ENCODE peak calls at places on chromosomes 12 and 14, in five cellular contexts. Z is activated CD4-positive, alpha-beta T cell treated with anti-CD3 and anti-CD28 coated beads, Interleukin-2, amount 50 U/mL, for 1 hour; I is HFF-Myc; P is germinal center; B is endothelial cell. T is an unnamed sample.

GRCh38 chr12:104197264-104197663 is 18.3 kb upstream of the TXNRD1 start:
- DNase-seq in Z (no peak), I (no peak), P (no peak), B (no peak), T (no peak)

GRCh38 chr14:104212206-104213095 is 74.1 kb downstream of the KIF26A start:
- DNase-seq in Z (no peak), I (no peak), P (no peak), B (no peak), T (no peak)

GRCh38 chr12:3750616-3751015 is 2.3 kb downstream of the CRACR2A start:
- DNase-seq in Z (no peak), I (no peak), P (no peak), B (no peak), T (no peak)

GRCh38 chr14:100084591-100084990 is 19.4 kb downstream of the EVL start:
- DNase-seq in Z (no peak), I (no peak), P (no peak), B (no peak), T (no peak)

GRCh38 chr14:32897724-32898064 is 41.0 kb upstream of the NPAS3 start:
- DNase-seq in Z (no peak), I (no peak), P (no peak), B (no peak), T (no peak)

GRCh38 chr12:122875590-122876220 is 20.2 kb downstream of the VPS37B start:
- DNase-seq in Z (no peak), I (no peak), P (no peak), B (no peak), T (no peak)

GRCh38 chr12:49304161-49304560 is 9.2 kb downstream of the PRPH start:
- DNase-seq in Z (no peak), I (peak; percentile 35), P (no peak), B (no peak), T (no peak)

GRCh38 chr12:112386726-112387125 is 4.5 kb upstream of the HECTD4 start:
- DNase-seq in Z (no peak), I (no peak), P (no peak), B (no peak), T (no peak)

GRCh38 chr12:65868133-65868705 is 43.9 kb downstream of the HMGA2 start:
- DNase-seq in Z (no peak), I (no peak), P (no peak), B (no peak), T (no peak)

GRCh38 chr14:28577187-28577586 is 189.4 kb upstream of the FOXG1 start:
- DNase-seq in Z (no peak), I (no peak), P (no peak), B (no peak), T (no peak)

GRCh38 chr12:52203126-52203921 is 11.5 kb upstream of the KRT80 start:
- DNase-seq in Z (no peak), I (peak; percentile 69), P (no peak), B (no peak), T (no peak)

GRCh38 chr12:19282133-19282532 is 152.6 kb downstream of the PLEKHA5 start:
- DNase-seq in Z (no peak), I (no peak), P (no peak), B (no peak), T (no peak)

GRCh38 chr14:91269076-91269991 is 24.8 kb upstream of the GPR68 start:
- DNase-seq in Z (no peak), I (no peak), P (no peak), B (no peak), T (no peak)

GRCh38 chr14:52125885-52126284 is 57.0 kb upstream of the NID2 start:
- DNase-seq in Z (no peak), I (no peak), P (no peak), B (no peak), T (no peak)

GRCh38 chr12:124702736-124703135 is 135.3 kb upstream of the NCOR2 start:
- DNase-seq in Z (no peak), I (no peak), P (no peak), B (no peak), T (no peak)

GRCh38 chr12:59429766-59430165 is 166.1 kb upstream of the SLC16A7 start:
- DNase-seq in Z (no peak), I (no peak), P (no peak), B (no peak), T (no peak)

T was measured in B cell.